ENCODE peak calls at places on chromosomes 6 and 20, in nine cellular contexts. Q is prostate gland; C is iris pigment epithelial cell; Y is stimulated activated naive CD4-positive, alpha-beta T cell treated with Interleukin-2 at 50 U/mL for 16 hours; Z is GM23338; S is SJSA1; M is endothelial cell; E is GM04504; D is stimulated activated naive CD8-positive, alpha-beta T cell treated with anti-CD3 and anti-CD28 coated beads, Interleukin-15, Interleukin-2, amounts not matched to agents 100 U/mL and 50 U/mL, for 24 hours. J is an unnamed sample.
A peak's percentile ranks its signal among the peaks of the same experiment; 100 is the strongest.

GRCh38 chr6:125015152-125015551 is 52.9 kb downstream of the RNF217 start:
- DNase-seq in S (no peak), C (no peak), Q (no peak), E (no peak), M (no peak), Z (no peak), D (no peak), Y (no peak), J (no peak)

GRCh38 chr6:72963946-72964345 is 261.4 kb downstream of the KHDC1L start:
- DNase-seq in Y (no peak), M (no peak), D (no peak), Z (no peak), Q (no peak), C (peak; percentile 27), E (no peak), S (no peak), J (no peak)

GRCh38 chr20:32507998-32508774 is 76.9 kb downstream of the NOL4L start:
- DNase-seq in Q (no peak), Y (no peak), Z (no peak), E (no peak), D (no peak), C (no peak), S (no peak), M (no peak), J (no peak)

GRCh38 chr20:40359127-40359892 is 329.7 kb downstream of the MAFB start:
- DNase-seq in D (no peak), Y (no peak), Q (peak; percentile 16), Z (no peak), S (no peak), M (no peak), C (no peak), E (no peak), J (no peak)

GRCh38 chr6:21135484-21136005 is 458.0 kb upstream of the SOX4 start:
- DNase-seq in D (no peak), C (no peak), Q (no peak), E (no peak), Z (no peak), Y (no peak), S (no peak), M (no peak), J (no peak)

GRCh38 chr6:157434349-157435016 is 53.5 kb downstream of the ZDHHC14 start:
- DNase-seq in M (no peak), C (peak; percentile 35), S (no peak), D (no peak), Z (no peak), E (no peak), Q (peak; percentile 61), Y (no peak), J (no peak)

GRCh38 chr6:31004285-31004684 is 6.0 kb upstream of the MUC22 start:
- DNase-seq in Z (no peak), C (no peak), Q (no peak), M (no peak), D (no peak), E (no peak), S (no peak), Y (no peak), J (no peak)

GRCh38 chr6:32972353-32973143 is 4.2 kb downstream of the BRD2 start:
- DNase-seq in Z (peak; percentile 35), Q (no peak), D (peak; percentile 70), S (peak; percentile 45), C (peak; percentile 41), E (no peak), Y (peak; percentile 61), M (peak; percentile 47), J (no peak)

GRCh38 chr20:34971873-34972235 is 16.2 kb downstream of the MYH7B start:
- DNase-seq in Z (no peak), E (no peak), C (no peak), Q (no peak), S (no peak), Y (no peak), M (no peak), D (no peak), J (no peak)

GRCh38 chr6:25122001-25122400 is 157.2 kb upstream of the CARMIL1 start:
- DNase-seq in Z (no peak), S (no peak), E (peak; percentile 19), Y (no peak), D (no peak), M (no peak), Q (no peak), C (peak; percentile 52), J (no peak)

GRCh38 chr6:10801224-10801848 is 37.0 kb downstream of the MAK start:
- DNase-seq in S (peak; percentile 49), Q (peak; percentile 48), Z (peak; percentile 65), D (peak; percentile 62), E (peak; percentile 11), Y (peak; percentile 35), C (peak; percentile 44), M (peak; percentile 70), J (peak; percentile 73)

GRCh38 chr20:60410865-60411264 is 452.6 kb downstream of the CDH26 start:
- DNase-seq in S (no peak), E (no peak), D (no peak), Q (no peak), Z (no peak), Y (no peak), C (no peak), M (no peak), J (no peak)

GRCh38 chr6:32047539-32047854 is 9.3 kb downstream of the CYP21A2 start:
- DNase-seq in Z (no peak), D (no peak), M (no peak), Q (no peak), Y (no peak), C (no peak), E (no peak), S (no peak), J (no peak)

GRCh38 chr6:4369616-4370015 is 234.2 kb upstream of the ECI2 start:
- DNase-seq in S (no peak), D (no peak), E (peak; percentile 67), C (peak; percentile 71), Z (no peak), M (no peak), Y (no peak), Q (no peak), J (no peak)

GRCh38 chr20:33664085-33664761 is 2.1 kb downstream of the C20orf144 start:
- DNase-seq in Y (no peak), Z (peak; percentile 46), Q (no peak), D (peak; percentile 5), M (no peak), C (no peak), E (no peak), S (no peak), J (no peak)